ENCODE peak calls at places on chromosomes 13 and 19, in four cellular contexts. K is NCI-H69, F is lung, M is pons. X is an unnamed sample.
A peak's percentile ranks its signal among the peaks of the same experiment; 100 is the strongest.

GRCh38 chr13:24208314-24208713 is 47.8 kb downstream of the SPATA13 start:
- DNase-seq in K (peak; percentile 56), M (no peak), F (no peak), X (no peak)

GRCh38 chr19:33394006-33394722 is 20.7 kb downstream of the CEBPG start:
- DNase-seq in M (no peak), F (peak; percentile 47), K (no peak), X (no peak)

GRCh38 chr13:107886118-107886517 is 329.2 kb downstream of the LIG4 start:
- DNase-seq in K (no peak), F (no peak), M (no peak), X (no peak)

GRCh38 chr19:32041681-32042292 is 303.6 kb upstream of the ZNF507 start:
- DNase-seq in K (no peak), F (peak; percentile 46), M (peak; percentile 36), X (peak; percentile 73)

GRCh38 chr19:7488736-7489353 is at the start of gene PEX11G:
- DNase-seq in K (peak; percentile 96), M (peak; percentile 86), F (peak; percentile 94), X (peak; percentile 93)

GRCh38 chr19:50214699-50215543 is 11.5 kb downstream of the MYH14 start:
- DNase-seq in M (no peak), F (peak; percentile 87), K (peak; percentile 91), X (no peak)

GRCh38 chr13:98252931-98253470 is 75.9 kb upstream of the RNF113B start:
- DNase-seq in K (no peak), M (no peak), F (no peak), X (peak; percentile 55)

GRCh38 chr19:18605196-18605545 is 1.4 kb downstream of the CRLF1 start:
- DNase-seq in F (no peak), K (no peak), M (no peak), X (no peak)

GRCh38 chr13:92745233-92745632 is 481.4 kb upstream of the GPC6 start:
- DNase-seq in K (peak; percentile 87), M (peak; percentile 20), F (no peak), X (no peak)

GRCh38 chr19:13262450-13262849 is 112.2 kb downstream of the IER2 start:
- DNase-seq in M (peak; percentile 46), F (no peak), K (peak; percentile 50), X (peak; percentile 46)

GRCh38 chr19:14494910-14495677 is 833 bp downstream of the GIPC1 start:
- DNase-seq in K (peak; percentile 47), M (no peak), F (no peak), X (no peak)

GRCh38 chr19:10543420-10544241 is at the start of gene ATG4D:
- DNase-seq in M (peak; percentile 47), F (peak; percentile 91), K (peak; percentile 93), X (peak; percentile 83)

GRCh38 chr13:112693831-112694497 is 4.1 kb downstream of the ATP11A start:
- DNase-seq in K (peak; percentile 37), M (peak; percentile 45), F (peak; percentile 73), X (peak; percentile 50)

GRCh38 chr13:32017449-32017848 is 14.1 kb upstream of the FRY start:
- DNase-seq in F (no peak), K (no peak), M (no peak), X (no peak)

GRCh38 chr13:112954488-112955270 is 14.3 kb upstream of the MCF2L start:
- DNase-seq in M (no peak), K (peak; percentile 49), F (no peak), X (no peak)

GRCh38 chr19:13100031-13100588 is 2.5 kb downstream of the LYL1 start:
- DNase-seq in M (no peak), F (no peak), K (no peak), X (no peak)

GRCh38 chr13:39036212-39036611 is 1.7 kb downstream of the PROSER1 start:
- DNase-seq in F (no peak), K (peak; percentile 62), M (no peak), X (no peak)

GRCh38 chr13:114142640-114143490 is 10.4 kb upstream of the RASA3 start:
- DNase-seq in F (no peak), M (no peak), K (peak; percentile 91), X (no peak)

GRCh38 chr13:72805663-72806341 is 23.9 kb downstream of the PIBF1 start:
- DNase-seq in F (no peak), K (no peak), M (no peak), X (no peak)

GRCh38 chr19:39375929-39376328 is 15.0 kb downstream of the PAF1 start:
- DNase-seq in M (no peak), K (no peak), F (no peak), X (no peak)

GRCh38 chr19:6271721-6272410 is 7.9 kb downstream of the MLLT1 start:
- DNase-seq in F (peak; percentile 73), K (no peak), M (peak; percentile 54), X (peak; percentile 75)

GRCh38 chr19:22260499-22260898 is 25.7 kb upstream of the ZNF729 start:
- DNase-seq in K (no peak), M (no peak), F (no peak), X (no peak)

GRCh38 chr19:40862333-40862732 is 12.1 kb upstream of the CYP2A6 start:
- DNase-seq in K (no peak), F (no peak), M (no peak), X (no peak)

GRCh38 chr13:64817721-64818120 is 2412.4 kb downstream of the PCDH9 start:
- DNase-seq in F (no peak), M (no peak), K (no peak), X (no peak)

GRCh38 chr19:29622191-29623070 is 16.3 kb downstream of the POP4 start:
- DNase-seq in F (no peak), K (no peak), M (no peak), X (no peak)

X was measured in Ammon's horn.